ENCODE peak calls at places on chromosome 12, in four cellular contexts. O is cardiac fibroblast, M is astrocyte of the spinal cord, J is cardiac muscle cell. H is an unnamed sample.

GRCh38 chr12:1666685-1667162 is 24.1 kb upstream of the ADIPOR2 start:
- DNase-seq in O (no peak), M (no peak), J (no peak), H (no peak)

GRCh38 chr12:116358850-116359761 is 81.6 kb upstream of the MED13L start:
- DNase-seq in O (peak), M (peak), J (peak), H (peak)

GRCh38 chr12:105555556-105555973 is 225.1 kb downstream of the C12orf75 start:
- DNase-seq in O (no peak), M (no peak), J (no peak), H (no peak)

GRCh38 chr12:5114436-5114835 is 70.8 kb downstream of the KCNA5 start:
- DNase-seq in O (no peak), M (no peak), J (no peak), H (no peak)

GRCh38 chr12:55675671-55676070 is 32.0 kb downstream of the ITGA7 start:
- DNase-seq in O (peak), M (no peak), J (peak), H (no peak)

GRCh38 chr12:116378002-116378401 is 100.5 kb upstream of the MED13L start:
- DNase-seq in O (no peak), M (no peak), J (no peak), H (no peak)

GRCh38 chr12:111687255-111687654 is 1.4 kb downstream of the ACAD10 start:
- DNase-seq in O (no peak), M (no peak), J (no peak), H (no peak)

GRCh38 chr12:32273063-32273521 is 126.3 kb upstream of the FGD4 start:
- DNase-seq in O (no peak), M (peak), J (no peak), H (no peak)

GRCh38 chr12:29191267-29191889 is 42.3 kb downstream of the FAR2 start:
- DNase-seq in O (no peak), M (no peak), J (no peak), H (no peak)

GRCh38 chr12:29427964-29428363 is 47.0 kb upstream of the ERGIC2 start:
- DNase-seq in O (peak), M (no peak), J (peak), H (no peak)

GRCh38 chr12:94151577-94151976 is 3.2 kb downstream of the PLXNC1 start:
- DNase-seq in O (no peak), M (no peak), J (no peak), H (no peak)

GRCh38 chr12:113469893-113470743 is 1.6 kb downstream of the LHX5 start:
- DNase-seq in O (no peak), M (no peak), J (no peak), H (no peak)

DNA sequence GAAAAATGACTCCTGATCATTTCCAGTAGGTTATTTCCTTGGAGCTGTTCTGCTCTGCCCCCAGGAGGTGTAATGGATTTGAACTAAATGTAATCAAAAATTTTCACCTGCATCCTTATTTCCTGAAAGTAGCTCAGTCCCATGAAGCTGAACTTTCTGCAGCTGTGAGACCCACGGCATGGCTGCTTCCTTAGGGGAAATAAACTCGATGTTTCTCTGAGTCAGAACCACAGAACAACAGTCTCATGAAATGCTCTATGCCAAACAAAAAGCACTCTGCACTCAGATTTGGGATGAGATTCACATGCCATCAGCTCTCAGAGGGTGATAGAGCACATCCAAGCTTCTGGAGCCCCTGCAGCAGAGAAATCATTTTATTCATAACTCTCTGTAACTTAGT is 224.1 kb upstream of the PLEKHG7 start:
- DNase-seq in O (no peak), M (no peak), J (no peak), H (no peak)
- TF ChIP-seq CTCF in O (no peak), M (no peak), J (no peak), H (no peak)

GRCh38 chr12:54167500-54167896 is 21.3 kb downstream of the SMUG1 start:
- DNase-seq in O (no peak), M (no peak), J (no peak), H (no peak)

GRCh38 chr12:54172102-54172630 is 16.6 kb downstream of the SMUG1 start:
- DNase-seq in O (no peak), M (no peak), J (no peak), H (no peak)

GRCh38 chr12:54166543-54167499 is 22.0 kb downstream of the SMUG1 start:
- DNase-seq in O (no peak), M (no peak), J (no peak), H (no peak)

GRCh38 chr12:54173066-54173726 is 15.6 kb downstream of the SMUG1 start:
- DNase-seq in O (peak), M (peak), J (peak), H (no peak)

DNA sequence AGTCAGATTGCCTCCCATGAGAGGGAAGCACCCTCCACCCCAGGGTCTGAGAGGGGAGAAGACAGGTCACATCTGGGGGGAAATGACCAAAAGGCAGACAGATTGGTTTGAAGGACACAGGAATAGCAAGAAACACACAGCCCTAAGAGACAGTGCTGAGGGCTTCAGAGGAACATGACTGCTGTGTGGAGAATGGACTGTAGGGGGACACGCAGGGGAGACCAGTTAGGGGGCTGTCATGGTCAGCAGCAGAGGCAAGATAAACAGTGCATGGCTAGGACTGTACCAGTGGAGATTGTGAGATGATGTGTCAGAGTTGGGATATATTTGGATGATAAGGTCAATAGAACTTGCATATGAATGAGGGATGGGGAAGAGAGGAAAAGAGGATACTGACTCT is 19.7 kb downstream of the SMUG1 start:
- DNase-seq in O (no peak), M (no peak), J (no peak), H (no peak)
- TF ChIP-seq CTCF in O (peak), M (peak), J (no peak), H (no peak)

GRCh38 chr12:8087666-8088065 is 5.6 kb downstream of the NECAP1 start:
- DNase-seq in O (no peak), M (no peak), J (no peak), H (no peak)
- TF ChIP-seq CTCF in O (no peak), M (no peak), J (no peak), H (no peak)

GRCh38 chr12:57746025-57746424 is 1.2 kb downstream of the TSPAN31 start:
- DNase-seq in O (no peak), M (no peak), J (no peak), H (no peak)

GRCh38 chr12:57744777-57745484 is at the start of gene TSPAN31:
- DNase-seq in O (peak), M (peak), J (peak), H (peak)

GRCh38 chr12:57744194-57744776 is 554 bp upstream of the TSPAN31 start:
- DNase-seq in O (peak), M (no peak), J (no peak), H (peak)

GRCh38 chr12:57745485-57745881 is 644 bp downstream of the TSPAN31 start:
- DNase-seq in O (no peak), M (no peak), J (no peak), H (no peak)

GRCh38 chr12:57743769-57744168 is 1.1 kb upstream of the TSPAN31 start:
- DNase-seq in O (no peak), M (no peak), J (no peak), H (no peak)
- TF ChIP-seq CTCF in O (no peak), M (no peak), J (no peak), H (no peak)

H was measured in AG09319.